ENCODE peak calls at places on chromosomes 5 and 9, in eight cellular contexts. D, F, I, R, J, S, P and L are unnamed samples.

GRCh38 chr5:111229126-111229525 is 4.9 kb downstream of the CAMK4 start:
- DNase-seq in P (no peak), J (no peak), F (no peak), I (no peak), D (no peak), R (no peak), S (no peak), L (no peak)

GRCh38 chr5:15105799-15106393 is 234.3 kb upstream of the ANKH start:
- DNase-seq in J (peak), F (peak), S (peak), R (peak), P (peak), D (no peak), I (no peak), L (peak)

GRCh38 chr5:154857091-154857533 is 1.3 kb upstream of the CNOT8 start:
- DNase-seq in R (peak), S (peak), P (peak), I (peak), D (peak), J (peak), F (no peak), L (peak)

GRCh38 chr5:27810458-27810857 is 772.1 kb upstream of the CDH9 start:
- DNase-seq in I (no peak), P (no peak), D (no peak), F (no peak), R (peak), S (no peak), J (no peak), L (no peak)

GRCh38 chr9:129145841-129146292 is 32.2 kb downstream of the IER5L start:
- DNase-seq in S (no peak), P (no peak), F (no peak), D (no peak), J (peak), R (no peak), I (no peak), L (no peak)

GRCh38 chr5:38601843-38602424 is 45.5 kb upstream of the LIFR start:
- DNase-seq in F (no peak), S (no peak), J (peak), D (no peak), R (peak), I (no peak), P (peak), L (no peak)

GRCh38 chr5:123807177-123807900 is 295.4 kb downstream of the CSNK1G3 start:
- DNase-seq in D (no peak), P (no peak), S (no peak), J (peak), I (no peak), F (no peak), R (peak), L (peak)

GRCh38 chr5:170221319-170221718 is 11.5 kb upstream of the C5orf58 start:
- DNase-seq in P (no peak), R (no peak), D (no peak), F (no peak), J (no peak), S (no peak), I (no peak), L (no peak)

GRCh38 chr9:135851748-135852147 is 55.6 kb downstream of the CAMSAP1 start:
- DNase-seq in P (no peak), I (no peak), F (no peak), S (no peak), J (no peak), D (no peak), R (no peak), L (no peak)

GRCh38 chr9:133981958-133982681 is 10.0 kb downstream of the VAV2 start:
- DNase-seq in F (no peak), I (no peak), J (no peak), D (no peak), R (no peak), P (no peak), S (no peak), L (no peak)

GRCh38 chr5:118224546-118224945 is 763.8 kb downstream of the DTWD2 start:
- DNase-seq in P (no peak), F (no peak), S (no peak), J (peak), D (no peak), R (no peak), I (no peak), L (no peak)

GRCh38 chr5:142881076-142881466 is 110.9 kb downstream of the ARHGAP26 start:
- DNase-seq in F (no peak), D (no peak), J (peak), S (no peak), I (no peak), R (no peak), P (no peak), L (no peak)

GRCh38 chr5:34891981-34892380 is 23.3 kb downstream of the RAD1 start:
- DNase-seq in F (no peak), D (no peak), I (no peak), P (no peak), S (no peak), J (peak), R (no peak), L (no peak)

GRCh38 chr5:58595952-58596351 is 13.1 kb downstream of the RAB3C start:
- DNase-seq in F (no peak), D (no peak), P (no peak), I (no peak), R (no peak), S (no peak), J (no peak), L (no peak)

GRCh38 chr5:14231888-14232287 is 88.7 kb downstream of the TRIO start:
- DNase-seq in F (no peak), S (no peak), R (no peak), J (no peak), D (no peak), I (no peak), P (no peak), L (no peak)

GRCh38 chr9:27622688-27623340 is 49.5 kb upstream of the C9orf72 start:
- DNase-seq in S (no peak), R (peak), J (no peak), D (no peak), F (no peak), I (no peak), P (no peak), L (no peak)

GRCh38 chr9:20550326-20550725 is 72.0 kb downstream of the MLLT3 start:
- DNase-seq in J (no peak), S (no peak), D (no peak), R (no peak), I (no peak), F (no peak), P (no peak), L (no peak)

GRCh38 chr5:10481241-10481932 is 39.7 kb downstream of the ROPN1L start:
- DNase-seq in J (no peak), S (no peak), P (no peak), F (no peak), R (no peak), D (no peak), I (no peak), L (no peak)